ENCODE peak calls at places on chromosomes 1 and 21, in ten cellular contexts. One of them, this sample, is unnamed.

GRCh38 chr1:164695956-164696665 is 137.1 kb downstream of the PBX1 start:
- DNase-seq in H7: no peak
- DNase-seq in adrenal gland: no peak
- DNase-seq in brain microvascular endothelial cell: no peak
- DNase-seq in right lobe of liver: no peak
- DNase-seq in tibial nerve: no peak
- DNase-seq in prostate gland: no peak
- DNase-seq in neural progenitor cell: no peak
- DNase-seq in upper lobe of left lung: no peak
- DNase-seq in PC-9: no peak
- DNase-seq in this sample: no peak

GRCh38 chr1:41629136-41629535 is 144.7 kb upstream of the EDN2 start:
- DNase-seq in neural progenitor cell: no peak
- DNase-seq in upper lobe of left lung: no peak
- DNase-seq in H7: no peak
- DNase-seq in adrenal gland: no peak
- DNase-seq in right lobe of liver: no peak
- DNase-seq in brain microvascular endothelial cell: no peak
- DNase-seq in tibial nerve: no peak
- DNase-seq in prostate gland: no peak
- DNase-seq in PC-9: no peak
- DNase-seq in this sample: no peak

GRCh38 chr21:37153935-37154350 is 80.9 kb downstream of the TTC3 start:
- DNase-seq in prostate gland: peak; percentile 10
- DNase-seq in PC-9: no peak
- DNase-seq in neural progenitor cell: peak; percentile 48
- DNase-seq in tibial nerve: no peak
- DNase-seq in right lobe of liver: peak; percentile 85
- DNase-seq in adrenal gland: peak; percentile 48
- DNase-seq in brain microvascular endothelial cell: no peak
- DNase-seq in upper lobe of left lung: peak; percentile 21
- DNase-seq in H7: peak; percentile 6
- DNase-seq in this sample: no peak

GRCh38 chr1:3453891-3454810 is at the start of gene ARHGEF16:
- DNase-seq in PC-9: peak; percentile 83
- DNase-seq in adrenal gland: peak; percentile 41
- DNase-seq in upper lobe of left lung: peak; percentile 91
- DNase-seq in right lobe of liver: peak; percentile 91
- DNase-seq in prostate gland: peak; percentile 85
- DNase-seq in H7: peak; percentile 100
- DNase-seq in tibial nerve: no peak
- DNase-seq in neural progenitor cell: peak; percentile 91
- DNase-seq in brain microvascular endothelial cell: peak; percentile 29
- DNase-seq in this sample: no peak

GRCh38 chr1:84571150-84571535 is 3.1 kb downstream of the CTBS start:
- DNase-seq in right lobe of liver: no peak
- DNase-seq in adrenal gland: no peak
- DNase-seq in neural progenitor cell: no peak
- DNase-seq in upper lobe of left lung: no peak
- DNase-seq in PC-9: no peak
- DNase-seq in H7: no peak
- DNase-seq in brain microvascular endothelial cell: peak; percentile 7
- DNase-seq in prostate gland: no peak
- DNase-seq in tibial nerve: no peak
- DNase-seq in this sample: no peak

GRCh38 chr21:31873696-31874599 is 1.1 kb downstream of the HUNK start:
- DNase-seq in adrenal gland: peak; percentile 16
- DNase-seq in prostate gland: peak; percentile 10
- DNase-seq in neural progenitor cell: peak; percentile 82
- DNase-seq in tibial nerve: peak; percentile 35
- DNase-seq in upper lobe of left lung: peak; percentile 43
- DNase-seq in brain microvascular endothelial cell: no peak
- DNase-seq in H7: peak; percentile 91
- DNase-seq in right lobe of liver: peak; percentile 47
- DNase-seq in PC-9: no peak
- DNase-seq in this sample: peak; percentile 85

GRCh38 chr1:16135501-16135900 is 20.4 kb downstream of the EPHA2 start:
- DNase-seq in prostate gland: no peak
- DNase-seq in neural progenitor cell: no peak
- DNase-seq in PC-9: no peak
- DNase-seq in right lobe of liver: no peak
- DNase-seq in tibial nerve: no peak
- DNase-seq in upper lobe of left lung: no peak
- DNase-seq in brain microvascular endothelial cell: no peak
- DNase-seq in adrenal gland: no peak
- DNase-seq in H7: peak; percentile 64
- DNase-seq in this sample: no peak

GRCh38 chr1:3226664-3227371 is 157.8 kb downstream of the PRDM16 start:
- DNase-seq in upper lobe of left lung: no peak
- DNase-seq in H7: peak; percentile 84
- DNase-seq in brain microvascular endothelial cell: no peak
- DNase-seq in right lobe of liver: no peak
- DNase-seq in tibial nerve: no peak
- DNase-seq in PC-9: no peak
- DNase-seq in neural progenitor cell: no peak
- DNase-seq in prostate gland: no peak
- DNase-seq in adrenal gland: no peak
- DNase-seq in this sample: no peak

GRCh38 chr1:203547771-203548421 is 53.9 kb downstream of the OPTC start:
- DNase-seq in tibial nerve: no peak
- DNase-seq in neural progenitor cell: no peak
- DNase-seq in prostate gland: no peak
- DNase-seq in brain microvascular endothelial cell: no peak
- DNase-seq in adrenal gland: no peak
- DNase-seq in right lobe of liver: no peak
- DNase-seq in upper lobe of left lung: no peak
- DNase-seq in H7: no peak
- DNase-seq in PC-9: no peak
- DNase-seq in this sample: no peak

GRCh38 chr1:95339377-95339776 is 105.4 kb downstream of the RWDD3 start:
- DNase-seq in neural progenitor cell: no peak
- DNase-seq in tibial nerve: no peak
- DNase-seq in brain microvascular endothelial cell: no peak
- DNase-seq in PC-9: no peak
- DNase-seq in prostate gland: no peak
- DNase-seq in H7: no peak
- DNase-seq in right lobe of liver: no peak
- DNase-seq in upper lobe of left lung: no peak
- DNase-seq in adrenal gland: no peak
- DNase-seq in this sample: no peak

GRCh38 chr1:183126528-183126927 is 59.5 kb upstream of the LAMC2 start:
- DNase-seq in tibial nerve: no peak
- DNase-seq in upper lobe of left lung: no peak
- DNase-seq in H7: no peak
- DNase-seq in prostate gland: no peak
- DNase-seq in PC-9: no peak
- DNase-seq in brain microvascular endothelial cell: no peak
- DNase-seq in neural progenitor cell: no peak
- DNase-seq in right lobe of liver: no peak
- DNase-seq in adrenal gland: no peak
- DNase-seq in this sample: no peak

GRCh38 chr1:88217386-88217785 is 466.7 kb upstream of the PKN2 start:
- DNase-seq in brain microvascular endothelial cell: no peak
- DNase-seq in neural progenitor cell: no peak
- DNase-seq in tibial nerve: no peak
- DNase-seq in right lobe of liver: no peak
- DNase-seq in H7: no peak
- DNase-seq in PC-9: no peak
- DNase-seq in adrenal gland: no peak
- DNase-seq in prostate gland: no peak
- DNase-seq in upper lobe of left lung: no peak
- DNase-seq in this sample: no peak

GRCh38 chr1:205493241-205494085 is 11.0 kb upstream of the CDK18 start:
- DNase-seq in adrenal gland: peak; percentile 39
- DNase-seq in upper lobe of left lung: peak; percentile 30
- DNase-seq in neural progenitor cell: no peak
- DNase-seq in PC-9: peak; percentile 63
- DNase-seq in right lobe of liver: no peak
- DNase-seq in tibial nerve: no peak
- DNase-seq in brain microvascular endothelial cell: peak; percentile 53
- DNase-seq in prostate gland: no peak
- DNase-seq in H7: peak; percentile 41
- DNase-seq in this sample: peak; percentile 83

GRCh38 chr1:59316497-59317128 is 19.7 kb downstream of the FGGY start:
- DNase-seq in brain microvascular endothelial cell: peak; percentile 24
- DNase-seq in right lobe of liver: no peak
- DNase-seq in neural progenitor cell: no peak
- DNase-seq in H7: no peak
- DNase-seq in PC-9: no peak
- DNase-seq in tibial nerve: no peak
- DNase-seq in upper lobe of left lung: no peak
- DNase-seq in adrenal gland: no peak
- DNase-seq in prostate gland: no peak
- DNase-seq in this sample: no peak

GRCh38 chr1:51791888-51792287 is 86.6 kb downstream of the NRDC start:
- DNase-seq in adrenal gland: no peak
- DNase-seq in brain microvascular endothelial cell: no peak
- DNase-seq in upper lobe of left lung: no peak
- DNase-seq in right lobe of liver: no peak
- DNase-seq in prostate gland: no peak
- DNase-seq in tibial nerve: no peak
- DNase-seq in PC-9: no peak
- DNase-seq in H7: no peak
- DNase-seq in neural progenitor cell: no peak
- DNase-seq in this sample: no peak

GRCh38 chr1:51788938-51789337 is 89.6 kb downstream of the NRDC start:
- DNase-seq in PC-9: no peak
- DNase-seq in prostate gland: no peak
- DNase-seq in upper lobe of left lung: no peak
- DNase-seq in H7: no peak
- DNase-seq in tibial nerve: no peak
- DNase-seq in neural progenitor cell: no peak
- DNase-seq in right lobe of liver: no peak
- DNase-seq in adrenal gland: no peak
- DNase-seq in brain microvascular endothelial cell: no peak
- DNase-seq in this sample: no peak

GRCh38 chr1:51790385-51790784 is 88.1 kb downstream of the NRDC start:
- DNase-seq in prostate gland: no peak
- DNase-seq in brain microvascular endothelial cell: no peak
- DNase-seq in neural progenitor cell: no peak
- DNase-seq in PC-9: no peak
- DNase-seq in upper lobe of left lung: no peak
- DNase-seq in right lobe of liver: no peak
- DNase-seq in tibial nerve: no peak
- DNase-seq in adrenal gland: no peak
- DNase-seq in H7: no peak
- DNase-seq in this sample: no peak

GRCh38 chr1:51792864-51793263 is 85.7 kb downstream of the NRDC start:
- DNase-seq in upper lobe of left lung: no peak
- DNase-seq in tibial nerve: no peak
- DNase-seq in prostate gland: no peak
- DNase-seq in H7: no peak
- DNase-seq in right lobe of liver: no peak
- DNase-seq in adrenal gland: no peak
- DNase-seq in brain microvascular endothelial cell: peak; percentile 63
- DNase-seq in neural progenitor cell: no peak
- DNase-seq in PC-9: no peak
- DNase-seq in this sample: no peak

DNA sequence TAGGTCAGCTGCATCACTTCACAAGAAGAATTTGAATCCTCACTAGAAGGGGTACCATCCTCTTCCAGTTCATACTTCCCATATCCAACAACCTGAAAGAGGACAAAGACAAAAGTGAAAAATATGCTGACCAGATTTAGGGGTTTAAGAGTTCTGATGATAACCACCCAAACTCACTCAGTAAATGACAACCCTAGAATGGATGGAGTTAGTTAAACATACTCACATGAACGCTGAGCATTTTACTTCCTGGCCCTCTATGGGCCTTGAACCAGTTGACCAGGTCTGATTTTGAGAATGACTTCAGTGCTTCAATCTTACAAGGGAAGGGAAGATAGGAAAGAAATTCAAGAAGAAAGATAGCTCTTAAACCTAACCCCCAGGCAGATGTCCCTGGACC is 89.2 kb downstream of the NRDC start:
- DNase-seq in tibial nerve: no peak
- DNase-seq in prostate gland: no peak
- DNase-seq in H7: no peak
- DNase-seq in upper lobe of left lung: no peak
- DNase-seq in right lobe of liver: no peak
- DNase-seq in PC-9: no peak
- DNase-seq in adrenal gland: no peak
- DNase-seq in neural progenitor cell: no peak
- DNase-seq in brain microvascular endothelial cell: no peak
- DNase-seq in this sample: no peak
- H3K36me3 ChIP-seq in tibial nerve: peaks cover 16% of the 10 kb centered on the region
- H3K36me3 ChIP-seq in prostate gland: peaks cover 11% of the 10 kb centered on the region
- H3K36me3 ChIP-seq in H7: peaks cover 56% of the 10 kb centered on the region
- H3K36me3 ChIP-seq in upper lobe of left lung: peaks cover 67% of the 10 kb centered on the region
- H3K36me3 ChIP-seq in right lobe of liver: peaks cover 75% of the 10 kb centered on the region
- H3K36me3 ChIP-seq in PC-9: peaks cover 77% of the 10 kb centered on the region
- H3K36me3 ChIP-seq in adrenal gland: peaks cover 98% of the 10 kb centered on the region
- H3K36me3 ChIP-seq in neural progenitor cell: peaks cover 6% of the 10 kb centered on the region
- H3K36me3 ChIP-seq in brain microvascular endothelial cell: peaks cover 84% of the 10 kb centered on the region
- H3K36me3 ChIP-seq in this sample: peaks cover 20% of the 10 kb centered on the region

GRCh38 chr1:101235696-101236545 is 898 bp upstream of the S1PR1 start:
- DNase-seq in neural progenitor cell: peak; percentile 78
- DNase-seq in prostate gland: peak; percentile 28
- DNase-seq in PC-9: peak; percentile 33
- DNase-seq in right lobe of liver: peak; percentile 62
- DNase-seq in tibial nerve: peak; percentile 30
- DNase-seq in upper lobe of left lung: peak; percentile 49
- DNase-seq in adrenal gland: peak; percentile 53
- DNase-seq in H7: peak; percentile 60
- DNase-seq in brain microvascular endothelial cell: no peak
- DNase-seq in this sample: peak; percentile 80
- H3K36me3 ChIP-seq in neural progenitor cell: no peaks in the 10 kb centered on the region
- H3K36me3 ChIP-seq in prostate gland: no peaks in the 10 kb centered on the region
- H3K36me3 ChIP-seq in PC-9: no peaks in the 10 kb centered on the region
- H3K36me3 ChIP-seq in right lobe of liver: no peaks in the 10 kb centered on the region
- H3K36me3 ChIP-seq in tibial nerve: no peaks in the 10 kb centered on the region
- H3K36me3 ChIP-seq in upper lobe of left lung: peaks cover 5% of the 10 kb centered on the region
- H3K36me3 ChIP-seq in adrenal gland: peaks cover 4% of the 10 kb centered on the region
- H3K36me3 ChIP-seq in H7: no peaks in the 10 kb centered on the region
- H3K36me3 ChIP-seq in brain microvascular endothelial cell: no peaks in the 10 kb centered on the region
- H3K36me3 ChIP-seq in this sample: no peaks in the 10 kb centered on the region

GRCh38 chr1:12568009-12568767 is 49.8 kb downstream of the DHRS3 start:
- DNase-seq in H7: peak; percentile 21
- DNase-seq in neural progenitor cell: no peak
- DNase-seq in right lobe of liver: no peak
- DNase-seq in upper lobe of left lung: no peak
- DNase-seq in adrenal gland: no peak
- DNase-seq in PC-9: no peak
- DNase-seq in brain microvascular endothelial cell: no peak
- DNase-seq in tibial nerve: no peak
- DNase-seq in prostate gland: no peak
- DNase-seq in this sample: no peak
- H3K36me3 ChIP-seq in H7: peaks cover 3% of the 10 kb centered on the region
- H3K36me3 ChIP-seq in neural progenitor cell: no peaks in the 10 kb centered on the region
- H3K36me3 ChIP-seq in right lobe of liver: peaks cover 50% of the 10 kb centered on the region
- H3K36me3 ChIP-seq in upper lobe of left lung: peaks cover 46% of the 10 kb centered on the region
- H3K36me3 ChIP-seq in adrenal gland: peaks cover 51% of the 10 kb centered on the region
- H3K36me3 ChIP-seq in PC-9: peaks cover 21% of the 10 kb centered on the region
- H3K36me3 ChIP-seq in brain microvascular endothelial cell: peaks cover 71% of the 10 kb centered on the region
- H3K36me3 ChIP-seq in tibial nerve: peaks cover 7% of the 10 kb centered on the region
- H3K36me3 ChIP-seq in prostate gland: peaks cover 9% of the 10 kb centered on the region
- H3K36me3 ChIP-seq in this sample: peaks cover 2% of the 10 kb centered on the region

DNA sequence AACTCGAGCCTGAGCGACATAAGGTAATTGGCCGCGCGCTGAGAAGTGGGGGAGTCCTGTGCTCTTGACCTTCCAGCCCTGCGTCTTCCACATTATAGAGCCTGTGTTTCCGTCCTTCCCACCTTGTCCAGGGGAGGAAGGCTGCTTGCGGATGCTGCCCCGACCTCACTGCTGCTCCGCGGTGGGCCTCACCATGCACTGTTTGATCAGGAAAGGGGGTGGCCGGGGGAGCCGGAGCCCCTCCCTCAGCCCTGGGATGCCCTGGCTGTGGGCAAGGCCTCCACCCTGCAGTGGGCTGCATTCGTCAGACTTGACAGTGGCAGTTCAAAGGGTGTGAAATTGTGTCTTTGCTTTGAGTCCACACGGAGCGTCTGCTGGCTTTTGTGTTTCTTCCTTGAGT is 30.1 kb downstream of the PCNT start:
- DNase-seq in neural progenitor cell: no peak
- DNase-seq in tibial nerve: no peak
- DNase-seq in right lobe of liver: no peak
- DNase-seq in brain microvascular endothelial cell: no peak
- DNase-seq in adrenal gland: no peak
- DNase-seq in prostate gland: no peak
- DNase-seq in PC-9: no peak
- DNase-seq in upper lobe of left lung: no peak
- DNase-seq in H7: peak; percentile 28
- DNase-seq in this sample: no peak
- H3K36me3 ChIP-seq in neural progenitor cell: no peaks in the 10 kb centered on the region
- H3K36me3 ChIP-seq in tibial nerve: peaks cover 26% of the 10 kb centered on the region
- H3K36me3 ChIP-seq in right lobe of liver: peaks cover 37% of the 10 kb centered on the region
- H3K36me3 ChIP-seq in brain microvascular endothelial cell: peaks cover 66% of the 10 kb centered on the region
- H3K36me3 ChIP-seq in adrenal gland: peaks cover 91% of the 10 kb centered on the region
- H3K36me3 ChIP-seq in prostate gland: peaks cover 7% of the 10 kb centered on the region
- H3K36me3 ChIP-seq in PC-9: no peaks in the 10 kb centered on the region
- H3K36me3 ChIP-seq in upper lobe of left lung: peaks cover 86% of the 10 kb centered on the region
- H3K36me3 ChIP-seq in H7: peaks cover 22% of the 10 kb centered on the region
- H3K36me3 ChIP-seq in this sample: no peaks in the 10 kb centered on the region

This sample was measured in aorta.